ENCODE peak calls at places on chromosomes 12 and 14, in seven cellular contexts. L is IMR-90, S is HepG2, O is HCT116, P is K562, I is GM12878, D is H1. X is an unnamed sample.

GRCh38 chr14:33207467-33208015 is 268.9 kb downstream of the NPAS3 start:
- DNase-seq in L (no peak), P (no peak), O (no peak), I (no peak), D (no peak), S (no peak), X (no peak)

GRCh38 chr12:7112041-7112440 is 3.0 kb upstream of the C1RL start:
- DNase-seq in P (no peak), L (no peak), O (no peak), D (no peak), I (no peak), S (no peak), X (no peak)

GRCh38 chr12:100207311-100207710 is 6.7 kb downstream of the ACTR6 start:
- DNase-seq in I (no peak), D (no peak), P (no peak), L (no peak), O (no peak), S (no peak), X (no peak)

GRCh38 chr12:82972624-82973023 is 285.9 kb downstream of the TMTC2 start:
- DNase-seq in I (no peak), L (no peak), D (no peak), S (no peak), P (no peak), O (no peak), X (no peak)

GRCh38 chr14:100237735-100238418 is 1.1 kb upstream of the YY1 start:
- DNase-seq in P (peak; percentile 44), I (no peak), D (no peak), L (peak; percentile 35), S (peak; percentile 34), O (no peak), X (peak; percentile 34)

GRCh38 chr12:34097213-34097612 is 74.9 kb downstream of the ALG10 start:
- DNase-seq in D (no peak), S (no peak), O (no peak), L (no peak), I (no peak), P (no peak), X (no peak)

GRCh38 chr12:130873106-130873795 is 1.4 kb downstream of the RAN start:
- DNase-seq in P (no peak), L (no peak), I (no peak), D (no peak), O (no peak), S (no peak), X (no peak)

GRCh38 chr12:27474344-27474743 is 27.8 kb downstream of the SMCO2 start:
- DNase-seq in S (no peak), O (no peak), P (no peak), I (no peak), L (peak; percentile 85), D (no peak), X (no peak)

GRCh38 chr14:74563621-74564159 is 48.3 kb downstream of the LTBP2 start:
- DNase-seq in D (no peak), P (no peak), L (peak; percentile 31), S (no peak), I (no peak), O (no peak), X (no peak)
- H3K36me3 ChIP-seq in D (no peaks in the 10 kb centered on the region), P (no peaks in the 10 kb centered on the region), L (no peaks in the 10 kb centered on the region), S (no peaks in the 10 kb centered on the region), I (no peaks in the 10 kb centered on the region), O (no peaks in the 10 kb centered on the region), X (peaks cover 17% of the 10 kb centered on the region)

GRCh38 chr12:108985750-108986149 is 35.1 kb downstream of the SVOP start:
- DNase-seq in O (no peak), L (no peak), D (no peak), I (no peak), S (no peak), P (no peak), X (no peak)

GRCh38 chr12:108989381-108989780 is 31.5 kb downstream of the SVOP start:
- DNase-seq in L (no peak), P (no peak), I (no peak), S (no peak), O (no peak), D (no peak), X (no peak)
- TF ChIP-seq POLR2A in L (no peak), P (no peak), I (no peak), S (no peak), O (no peak), D (no peak), X (no peak)

DNA sequence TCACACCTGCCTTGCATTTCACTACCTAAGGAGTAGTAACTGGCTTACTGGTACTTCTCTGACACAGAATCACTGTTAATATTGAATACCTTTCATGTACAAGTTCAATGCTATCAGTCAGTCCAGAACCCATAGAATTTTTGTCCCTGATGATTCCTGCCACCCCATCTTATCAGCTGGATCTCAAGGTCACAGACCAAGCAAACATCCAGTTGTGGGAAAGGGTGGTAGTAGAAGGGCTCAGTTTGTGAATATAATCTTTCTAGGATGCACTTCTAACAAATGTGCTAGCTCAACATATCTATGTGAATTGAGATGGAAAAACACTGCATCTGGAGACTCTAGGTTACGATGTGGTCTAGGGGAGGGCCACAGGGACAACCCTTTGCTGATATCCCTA is 14.1 kb downstream of the PPP1CC start:
- DNase-seq in D (no peak), O (no peak), P (no peak), L (no peak), S (no peak), I (no peak), X (no peak)
- H4K20me1 ChIP-seq in D (peaks cover 45% of the 10 kb centered on the region), O (peaks cover 65% of the 10 kb centered on the region), P (peaks cover 9% of the 10 kb centered on the region), L (peaks cover 52% of the 10 kb centered on the region), S (peaks cover 54% of the 10 kb centered on the region), I (peaks cover 2% of the 10 kb centered on the region), X (peaks cover 5% of the 10 kb centered on the region)

DNA sequence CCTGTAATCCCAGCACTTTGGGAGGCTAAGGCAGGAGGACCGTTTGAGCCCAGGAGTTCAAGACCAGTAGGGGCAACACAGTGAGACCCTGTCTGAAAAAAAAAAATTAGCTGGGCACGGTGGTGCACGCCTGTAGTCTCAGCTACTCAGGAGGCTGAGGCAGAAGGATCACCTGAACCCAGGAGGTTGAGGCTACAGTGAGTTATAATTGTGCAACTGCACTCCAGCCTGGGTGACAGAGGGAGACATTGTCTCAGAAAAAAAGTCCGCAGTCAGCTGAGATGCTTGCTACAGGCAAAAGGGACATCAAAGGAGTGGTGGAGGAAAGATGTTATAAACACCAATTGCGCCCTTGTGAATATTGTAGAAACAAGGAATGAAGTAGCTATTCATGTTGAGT is 77.8 kb downstream of the NDUFA12 start:
- DNase-seq in O (no peak), I (no peak), D (no peak), L (no peak), S (no peak), P (no peak), X (no peak)
- H3K36me3 ChIP-seq in O (no peaks in the 10 kb centered on the region), I (no peaks in the 10 kb centered on the region), D (no peaks in the 10 kb centered on the region), L (no peaks in the 10 kb centered on the region), S (no peaks in the 10 kb centered on the region), P (no peaks in the 10 kb centered on the region), X (no peaks in the 10 kb centered on the region)

GRCh38 chr12:120581998-120582397 is 796 bp upstream of the POP5 start:
- DNase-seq in S (no peak), L (peak; percentile 10), D (no peak), O (no peak), P (no peak), I (no peak), X (peak; percentile 38)

GRCh38 chr12:120584343-120585149 is 3.3 kb upstream of the POP5 start:
- DNase-seq in P (peak; percentile 74), S (no peak), D (no peak), L (no peak), O (peak; percentile 13), I (no peak), X (peak; percentile 30)

GRCh38 chr12:120583478-120584030 is 2.4 kb upstream of the POP5 start:
- DNase-seq in L (peak; percentile 61), P (peak; percentile 82), I (no peak), D (peak; percentile 38), O (peak; percentile 34), S (peak; percentile 54), X (peak; percentile 67)

GRCh38 chr12:120579179-120579578 is 2.0 kb downstream of the POP5 start:
- DNase-seq in P (peak; percentile 25), L (no peak), O (no peak), S (no peak), I (no peak), D (no peak), X (no peak)

DNA sequence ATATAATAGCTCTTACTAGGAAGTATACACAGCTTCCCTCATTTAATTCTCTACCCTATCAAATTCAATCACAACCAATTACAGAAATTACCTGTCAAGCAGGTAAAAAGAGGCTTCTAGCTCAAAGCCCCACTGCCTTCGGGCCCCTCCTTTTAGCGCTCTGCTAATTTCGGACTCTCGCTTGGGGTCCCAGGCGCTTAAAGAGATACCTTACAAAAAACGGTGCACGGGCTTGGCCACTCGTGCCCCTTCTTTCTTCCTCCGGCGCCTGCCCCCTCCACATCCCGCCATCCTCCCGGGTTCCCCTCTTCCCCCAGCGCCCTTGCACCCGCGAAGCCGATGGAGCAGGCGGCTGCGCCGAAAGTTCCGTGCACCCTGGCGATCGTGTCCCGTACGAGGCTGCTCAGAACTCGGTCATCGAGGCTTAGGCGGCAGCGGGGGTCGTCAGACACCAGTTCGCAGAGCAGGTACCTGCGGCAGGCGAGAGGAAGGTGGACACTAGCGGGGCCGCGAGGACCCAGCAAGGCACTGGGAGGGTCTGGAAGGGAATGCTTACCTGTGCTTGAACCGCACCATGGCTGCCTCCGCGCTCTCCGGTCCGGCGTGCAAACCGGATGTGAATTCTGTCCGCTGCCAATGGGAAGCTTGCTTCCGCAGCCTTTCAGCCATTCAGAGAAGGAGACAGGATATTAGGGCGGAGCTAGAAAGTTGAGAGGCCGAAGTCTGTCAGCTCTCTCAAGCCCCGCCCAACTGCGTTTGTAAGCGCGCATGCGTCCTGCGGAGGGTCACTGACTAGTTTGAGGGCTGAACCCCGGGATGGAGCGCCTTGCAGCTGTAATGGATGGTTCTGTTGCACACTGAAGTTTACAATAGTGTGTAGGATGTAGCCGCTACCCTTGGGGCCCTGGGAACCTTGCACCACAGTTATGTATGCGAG is at the start of gene POP5:
- DNase-seq in L (peak; percentile 96), P (peak; percentile 94), I (peak; percentile 93), S (peak; percentile 98), O (peak; percentile 96), D (peak; percentile 94), X (peak; percentile 97)
- TF ChIP-seq POLR2A in L (no peak), P (peak; percentile 93), I (peak; percentile 97), S (peak; percentile 93), O (peak; percentile 44), D (peak; percentile 59), X (peak; percentile 71)

DNA sequence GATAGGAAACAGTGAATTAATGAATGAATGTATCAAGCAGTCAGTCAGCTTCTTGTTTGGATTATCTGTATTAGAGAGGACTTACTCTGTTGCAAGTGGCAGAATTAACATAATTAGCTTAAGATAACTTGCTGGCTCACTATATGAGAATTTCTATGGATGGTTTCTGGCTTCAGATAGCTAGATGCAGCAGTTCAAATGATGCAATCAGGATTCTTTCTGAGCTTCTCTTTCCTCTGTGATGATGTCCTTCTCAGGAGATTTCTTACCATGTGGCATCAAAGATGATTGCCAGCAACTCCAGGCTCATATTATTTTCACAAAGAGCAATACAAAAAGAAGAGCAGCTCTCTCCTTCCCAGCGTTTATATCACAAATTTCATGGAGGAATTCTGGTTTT is 30.7 kb downstream of the FRMD6 start:
- DNase-seq in L (peak; percentile 57), D (no peak), P (no peak), I (no peak), S (no peak), O (no peak), X (no peak)
- H4K20me1 ChIP-seq in L (peaks cover 82% of the 10 kb centered on the region), D (no peaks in the 10 kb centered on the region), P (no peaks in the 10 kb centered on the region), I (no peaks in the 10 kb centered on the region), S (no peaks in the 10 kb centered on the region), O (no peaks in the 10 kb centered on the region), X (peaks cover 26% of the 10 kb centered on the region)

GRCh38 chr12:120214626-120215356 is 13.9 kb upstream of the RPLP0 start:
- DNase-seq in D (no peak), S (no peak), P (no peak), L (no peak), I (no peak), O (no peak), X (no peak)
- H3K36me3 ChIP-seq in D (peaks cover 53% of the 10 kb centered on the region), S (peaks cover 18% of the 10 kb centered on the region), P (peaks cover 69% of the 10 kb centered on the region), L (peaks cover 73% of the 10 kb centered on the region), I (no peaks in the 10 kb centered on the region), O (peaks cover 46% of the 10 kb centered on the region), X (peaks cover 28% of the 10 kb centered on the region)